ENCODE peak calls at places on chromosomes 4 and X, in four cellular contexts. H, J, I and P are unnamed samples.

GRCh38 chr4:37742149-37742548 is 56.0 kb upstream of the RELL1 start:
- DNase-seq in J (no peak), H (peak; percentile 21), I (no peak), P (no peak)

GRCh38 chr4:187184513-187184912 is 460.9 kb upstream of the FAT1 start:
- DNase-seq in I (no peak), H (no peak), J (no peak), P (no peak)

GRCh38 chr4:76904646-76905190 is 6.8 kb upstream of the SOWAHB start:
- DNase-seq in J (no peak), H (no peak), I (no peak), P (no peak)

GRCh38 chr4:123976285-123976684 is 579.7 kb downstream of the SPRY1 start:
- DNase-seq in J (peak; percentile 24), H (no peak), I (no peak), P (peak; percentile 46)

GRCh38 chr4:143352052-143352451 is 15.4 kb downstream of the GAB1 start:
- DNase-seq in I (no peak), J (no peak), H (no peak), P (no peak)

GRCh38 chr4:3465698-3466671 is 2.9 kb downstream of the DOK7 start:
- DNase-seq in I (no peak), J (no peak), H (no peak), P (no peak)

GRCh38 chr4:6916069-6916586 is 6.5 kb downstream of the TBC1D14 start:
- DNase-seq in I (no peak), H (no peak), J (no peak), P (no peak)

GRCh38 chr4:53022162-53023100 is 160.3 kb downstream of the RASL11B start:
- DNase-seq in I (no peak), H (no peak), J (no peak), P (no peak)

GRCh38 chr4:64144994-64145393 is 264.3 kb downstream of the TECRL start:
- DNase-seq in H (peak; percentile 13), I (no peak), J (no peak), P (no peak)

DNA sequence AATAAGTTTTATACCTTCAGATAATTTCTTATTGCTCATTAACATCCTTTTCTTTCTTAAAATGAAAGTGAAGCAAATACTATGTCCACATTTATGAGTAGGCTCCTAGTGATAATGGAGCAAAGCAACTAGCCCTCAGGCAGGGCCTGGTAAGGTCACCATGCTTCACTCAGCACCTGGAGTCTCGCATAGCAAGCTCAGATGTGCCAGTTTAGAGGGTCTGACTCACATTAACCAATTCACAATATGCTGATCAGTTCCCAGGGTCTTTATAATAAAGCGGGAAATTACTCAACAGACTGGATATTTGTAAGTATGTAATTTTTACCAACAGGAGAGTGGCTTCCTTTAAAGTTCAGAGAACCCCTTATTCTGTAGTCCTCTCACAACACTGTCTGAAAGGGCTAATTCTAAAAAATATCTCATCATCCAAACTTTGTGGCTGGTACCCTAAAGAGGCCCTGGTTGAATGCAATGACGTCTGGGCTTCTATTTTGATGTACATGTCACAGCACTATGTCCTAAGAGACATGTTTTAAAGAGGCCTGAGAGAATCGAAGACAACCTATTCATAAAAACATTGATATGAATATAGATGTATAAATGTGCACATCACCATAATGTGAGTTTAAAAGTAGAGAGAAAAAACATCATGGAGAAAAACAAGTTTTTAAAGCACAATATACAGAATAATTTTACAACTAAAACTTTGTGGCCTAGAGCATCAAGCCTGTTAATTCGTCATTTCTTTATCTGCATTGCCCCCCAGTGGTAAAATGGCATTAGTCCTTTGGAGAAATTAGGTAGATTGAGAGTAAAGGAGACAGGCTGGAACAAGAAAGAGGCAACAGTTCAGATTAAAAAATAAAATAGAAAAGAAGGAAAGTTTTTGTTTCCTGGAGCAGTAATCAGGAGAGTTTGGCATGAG is 44.3 kb downstream of the IL21 start:
- DNase-seq in I (no peak), J (peak; percentile 58), H (peak; percentile 42), P (peak; percentile 78)
- TF ChIP-seq CTCF in I (peak; percentile 60), J (peak; percentile 73), H (peak; percentile 45), P (peak; percentile 68)

GRCh38 chrX:153953342-153953830 is 8.9 kb upstream of the RENBP start:
- DNase-seq in H (peak; percentile 73), I (peak; percentile 95), J (peak; percentile 50), P (peak; percentile 62)
- TF ChIP-seq CTCF in H (peak; percentile 97), I (peak; percentile 100), J (peak; percentile 85), P (peak; percentile 83)

GRCh38 chr4:55543858-55544257 is 2.9 kb downstream of the CLOCK start:
- DNase-seq in H (no peak), J (peak; percentile 27), I (no peak), P (no peak)
- TF ChIP-seq CTCF in H (no peak), J (no peak), I (peak; percentile 31), P (no peak)

DNA sequence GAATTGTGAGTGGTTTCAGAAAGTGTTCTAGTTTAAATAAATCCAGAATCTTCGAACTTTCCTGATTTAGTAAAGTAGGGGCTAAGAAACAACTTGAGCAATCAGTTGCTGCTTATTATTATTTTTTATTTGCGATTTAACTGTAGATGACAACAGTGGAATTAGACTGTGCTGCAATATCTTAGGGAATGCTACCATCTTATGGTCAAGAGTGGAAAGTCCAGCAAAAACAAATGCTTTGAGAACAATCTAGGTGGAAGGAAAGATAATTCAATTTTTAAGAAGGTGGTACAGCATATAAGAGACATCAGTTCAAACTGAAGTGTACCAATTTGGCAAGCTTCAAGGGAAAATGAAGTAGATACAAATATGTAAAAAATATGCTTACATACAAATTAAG is 73.3 kb downstream of the CYLC1 start:
- DNase-seq in H (no peak), J (no peak), I (no peak), P (no peak)
- TF ChIP-seq CTCF in H (no peak), J (no peak), I (no peak), P (no peak)

DNA sequence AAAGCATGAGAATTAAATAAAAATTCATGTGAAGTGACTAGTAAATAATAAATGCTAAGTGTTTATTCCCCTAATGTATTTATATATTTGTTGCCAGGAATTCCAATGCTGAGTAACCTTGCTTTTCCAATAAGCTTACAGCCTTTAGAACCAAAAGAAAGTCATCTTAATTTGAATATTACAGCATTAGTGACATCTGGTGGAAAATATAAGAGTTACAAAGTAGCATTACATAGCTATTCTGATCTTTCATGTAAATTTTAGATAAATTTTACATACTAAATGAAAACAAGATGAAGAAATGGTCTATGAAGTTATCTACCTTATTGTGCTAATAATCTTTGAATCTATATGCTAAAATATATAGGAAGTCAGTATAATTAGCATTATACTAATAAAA is 10.4 kb downstream of the MAD2L1 start:
- DNase-seq in J (peak; percentile 70), H (no peak), I (no peak), P (peak; percentile 71)
- TF ChIP-seq CTCF in J (peak; percentile 55), H (no peak), I (peak; percentile 62), P (peak; percentile 40)

DNA sequence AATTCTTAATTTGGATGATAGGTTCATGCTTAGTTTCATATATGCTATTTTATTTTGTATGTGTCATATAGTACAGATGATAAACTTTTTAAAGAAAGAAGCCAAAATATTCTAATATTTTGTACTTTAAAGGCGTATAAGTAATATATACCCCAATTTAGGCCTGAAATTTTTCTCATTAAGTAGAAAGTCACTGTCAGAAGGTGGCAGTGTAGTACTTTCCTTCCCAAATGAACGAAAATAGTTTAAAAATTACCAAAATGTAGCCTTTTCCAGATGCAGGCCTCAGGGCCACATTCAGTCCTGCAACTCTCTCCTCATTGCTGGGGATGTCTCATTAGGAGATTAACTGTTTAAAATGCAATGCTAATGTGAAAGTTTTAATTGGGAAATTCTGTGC is 1263.6 kb downstream of the C4orf33 start:
- DNase-seq in J (peak; percentile 35), H (no peak), I (no peak), P (peak; percentile 69)
- TF ChIP-seq CTCF in J (peak; percentile 78), H (no peak), I (peak; percentile 72), P (peak; percentile 66)

GRCh38 chr4:21517460-21517859 is 431.1 kb downstream of the KCNIP4 start:
- DNase-seq in H (no peak), I (no peak), J (no peak), P (no peak)

GRCh38 chr4:21514022-21514421 is 434.6 kb downstream of the KCNIP4 start:
- DNase-seq in H (no peak), J (no peak), I (no peak), P (no peak)

GRCh38 chr4:21507439-21507838 is 441.1 kb downstream of the KCNIP4 start:
- DNase-seq in H (no peak), J (no peak), I (no peak), P (peak; percentile 63)

DNA sequence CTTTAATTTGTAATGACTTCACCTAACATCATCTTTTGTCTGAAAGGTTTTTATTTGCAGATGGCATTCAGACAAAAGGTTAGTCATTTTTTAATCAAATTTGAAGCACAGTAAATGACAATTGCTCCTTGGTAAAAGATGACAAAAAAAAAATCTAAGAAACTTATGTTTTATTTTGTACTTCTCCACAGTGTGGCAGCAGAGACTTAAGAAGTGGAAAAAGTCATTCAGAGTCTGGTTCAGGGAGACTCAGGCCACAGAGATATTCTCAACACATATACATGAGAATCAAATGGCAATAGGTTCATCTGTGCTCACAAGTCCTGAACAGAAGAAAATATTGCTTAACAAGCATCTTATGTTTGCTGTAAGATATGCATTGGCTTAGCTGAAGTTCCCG is 436.2 kb downstream of the KCNIP4 start:
- DNase-seq in H (no peak), J (peak; percentile 4), I (no peak), P (peak; percentile 85)
- TF ChIP-seq CTCF in H (no peak), J (peak; percentile 30), I (peak; percentile 60), P (peak; percentile 66)

GRCh38 chrX:69313622-69314290 is 148.5 kb upstream of the PJA1 start:
- DNase-seq in H (no peak), I (peak; percentile 53), J (no peak), P (no peak)

GRCh38 chrX:69318651-69319305 is 153.5 kb upstream of the PJA1 start:
- DNase-seq in H (no peak), I (peak; percentile 71), J (no peak), P (no peak)

GRCh38 chrX:69312141-69312670 is 147.0 kb upstream of the PJA1 start:
- DNase-seq in H (no peak), J (no peak), I (peak; percentile 63), P (no peak)

GRCh38 chrX:69317721-69318120 is 152.5 kb upstream of the PJA1 start:
- DNase-seq in H (no peak), J (no peak), I (peak; percentile 59), P (no peak)

GRCh38 chrX:69314436-69315348 is 149.4 kb upstream of the PJA1 start:
- DNase-seq in I (peak; percentile 81), J (no peak), H (no peak), P (no peak)
- TF ChIP-seq CTCF in I (no peak), J (no peak), H (no peak), P (no peak)

GRCh38 chrX:64093761-64094160 is 111.7 kb downstream of the AMER1 start:
- DNase-seq in H (no peak), J (peak; percentile 4), I (no peak), P (peak; percentile 6)
- TF ChIP-seq CTCF in H (no peak), J (peak; percentile 44), I (peak; percentile 53), P (peak; percentile 22)

DNA sequence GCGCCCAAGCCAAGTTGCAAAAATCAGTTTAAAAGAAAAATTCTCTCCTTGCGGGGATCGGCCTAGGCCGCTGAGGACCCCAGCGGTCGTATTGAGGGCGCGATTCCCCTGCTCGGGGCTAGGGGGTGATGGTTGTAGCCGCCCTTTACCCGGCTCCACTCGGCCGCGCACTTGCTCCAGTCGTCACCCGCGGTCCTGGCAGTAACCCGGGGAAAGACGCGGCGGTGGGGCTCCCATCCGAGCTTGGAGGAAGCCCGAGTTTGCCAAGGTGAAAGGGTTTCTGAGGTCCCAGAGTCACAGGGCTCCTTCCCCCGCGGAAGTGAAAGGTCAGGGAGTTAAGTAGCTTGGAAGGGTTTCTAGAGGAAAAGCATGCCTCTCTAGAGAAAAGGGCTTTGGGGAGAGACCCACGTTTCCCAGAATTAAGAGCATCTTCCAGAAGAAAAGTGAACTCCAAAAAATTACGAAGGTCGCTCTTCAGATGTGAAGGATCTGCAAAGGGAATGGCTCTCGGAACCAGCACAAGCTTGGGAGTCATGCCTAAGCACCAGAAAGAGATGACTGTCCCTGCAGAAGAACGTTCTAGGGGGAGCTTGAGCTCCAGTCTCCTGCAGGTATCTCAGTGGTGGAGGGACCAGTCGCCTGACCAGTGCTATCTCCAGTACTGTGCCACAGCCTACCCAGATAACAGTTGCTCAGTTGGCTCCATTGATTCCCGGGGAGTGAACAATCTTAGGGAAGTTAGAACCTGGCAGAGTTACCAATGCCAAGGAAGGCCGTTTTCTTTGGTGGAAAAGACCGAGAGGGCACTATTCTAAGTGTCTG is 873 bp downstream of the LAP3 start:
- DNase-seq in J (peak; percentile 4), I (no peak), H (peak; percentile 19), P (peak; percentile 21)
- TF ChIP-seq CTCF in J (no peak), I (no peak), H (no peak), P (no peak)